ENCODE peak calls at places on chromosome 6, in eight cellular contexts. O, E, I, H, A, Y, C and K are unnamed samples.

GRCh38 chr6:149271348-149272340 is 45.9 kb upstream of the TAB2 start:
- DNase-seq in O (no peak), E (peak), I (no peak), H (peak), A (peak), Y (peak), C (no peak), K (peak)

GRCh38 chr6:37173573-37174195 is 3.7 kb downstream of the PIM1 start:
- DNase-seq in O (no peak), E (no peak), I (no peak), H (peak), A (no peak), Y (no peak), C (no peak), K (no peak)

GRCh38 chr6:43809417-43810305 is 39.6 kb downstream of the VEGFA start:
- DNase-seq in O (no peak), E (no peak), I (peak), H (peak), A (no peak), Y (no peak), C (no peak), K (no peak)

GRCh38 chr6:124970243-124970642 is 8.0 kb downstream of the RNF217 start:
- DNase-seq in O (no peak), E (no peak), I (no peak), H (no peak), A (no peak), Y (no peak), C (no peak), K (no peak)

GRCh38 chr6:165717732-165718465 is 54.9 kb upstream of the PDE10A start:
- DNase-seq in O (no peak), E (no peak), I (no peak), H (peak), A (no peak), Y (no peak), C (no peak), K (no peak)

GRCh38 chr6:111282564-111282963 is 195.3 kb downstream of the SLC16A10 start:
- DNase-seq in O (no peak), E (no peak), I (no peak), H (no peak), A (no peak), Y (no peak), C (no peak), K (no peak)

GRCh38 chr6:25476126-25476525 is 175.9 kb upstream of the SCGN start:
- DNase-seq in O (no peak), E (no peak), I (no peak), H (peak), A (no peak), Y (no peak), C (no peak), K (no peak)

GRCh38 chr6:156776470-156776840 is 723 bp upstream of the ARID1B start:
- DNase-seq in O (no peak), E (no peak), I (no peak), H (peak), A (no peak), Y (peak), C (no peak), K (no peak)

GRCh38 chr6:14354919-14355572 is 237.5 kb downstream of the CD83 start:
- DNase-seq in O (peak), E (peak), I (no peak), H (peak), A (peak), Y (no peak), C (peak), K (no peak)

GRCh38 chr6:52573295-52573694 is 3.6 kb downstream of the TRAM2 start:
- DNase-seq in O (no peak), E (no peak), I (no peak), H (peak), A (no peak), Y (no peak), C (no peak), K (no peak)